ENCODE peak calls at places on chromosomes 4 and X, in four cellular contexts. F is GM23248, P is fibroblast of lung, B is DND-41. C is an unnamed sample.

GRCh38 chr4:167613381-167613780 is 379.1 kb upstream of the SPOCK3 start:
- DNase-seq in F (no peak), P (no peak), B (no peak), C (no peak)

GRCh38 chr4:76987153-76987562 is 37.6 kb downstream of the SEPTIN11 start:
- DNase-seq in F (peak; percentile 96), P (peak; percentile 99), B (no peak), C (peak; percentile 58)

GRCh38 chr4:79528241-79528706 is 120.2 kb upstream of the GK2 start:
- DNase-seq in F (no peak), P (no peak), B (peak; percentile 61), C (no peak)

GRCh38 chrX:107818900-107819521 is 6.7 kb upstream of the MID2 start:
- DNase-seq in F (no peak), P (no peak), B (no peak), C (no peak)

GRCh38 chr4:132123870-132124623 is 1025.0 kb upstream of the PCDH10 start:
- DNase-seq in F (no peak), P (peak; percentile 36), B (no peak), C (no peak)

GRCh38 chr4:120850048-120850599 is 72.4 kb downstream of the PRDM5 start:
- DNase-seq in F (peak; percentile 59), P (peak; percentile 28), B (no peak), C (no peak)

GRCh38 chr4:68342139-68342538 is 7.8 kb downstream of the YTHDC1 start:
- DNase-seq in F (peak; percentile 86), P (peak; percentile 64), B (no peak), C (no peak)

GRCh38 chr4:112189754-112190153 is 41.8 kb upstream of the AP1AR start:
- DNase-seq in F (peak; percentile 21), P (peak; percentile 62), B (no peak), C (no peak)

GRCh38 chr4:55512922-55513571 is 33.7 kb downstream of the CLOCK start:
- DNase-seq in F (no peak), P (peak; percentile 31), B (no peak), C (no peak)

GRCh38 chr4:42750091-42750490 is 93.2 kb upstream of the ATP8A1 start:
- DNase-seq in F (no peak), P (no peak), B (no peak), C (peak; percentile 27)

GRCh38 chr4:147644471-147644870 is 27.3 kb downstream of the TMEM184C start:
- DNase-seq in F (no peak), P (no peak), B (no peak), C (no peak)

GRCh38 chrX:20372533-20372932 is 105.8 kb upstream of the RPS6KA3 start:
- DNase-seq in F (peak; percentile 63), P (no peak), B (no peak), C (no peak)

GRCh38 chr4:167715176-167715575 is 377.2 kb upstream of the ANXA10 start:
- DNase-seq in F (no peak), P (no peak), B (no peak), C (no peak)

GRCh38 chrX:120365320-120365719 is 3.4 kb downstream of the ATP1B4 start:
- DNase-seq in F (peak; percentile 15), P (peak; percentile 1), B (peak; percentile 63), C (peak; percentile 22)

GRCh38 chr4:139266583-139267257 is 13.3 kb downstream of the MGARP start:
- DNase-seq in F (peak; percentile 81), P (peak; percentile 77), B (peak; percentile 84), C (peak; percentile 80)

GRCh38 chr4:51831133-51831532 is 11.8 kb upstream of the DCUN1D4 start:
- DNase-seq in F (peak; percentile 68), P (peak; percentile 59), B (peak; percentile 45), C (peak; percentile 51)

GRCh38 chr4:113232194-113232593 is 182.7 kb downstream of the ANK2 start:
- DNase-seq in F (peak; percentile 39), P (no peak), B (no peak), C (no peak)

GRCh38 chr4:188196134-188196735 is 57.0 kb downstream of the TRIML1 start:
- DNase-seq in F (no peak), P (peak; percentile 9), B (no peak), C (no peak)
- H3K4me3 ChIP-seq in F (no peak overlapping the region), P (no peak overlapping the region), B (no peak overlapping the region), C (no peak overlapping the region)

DNA sequence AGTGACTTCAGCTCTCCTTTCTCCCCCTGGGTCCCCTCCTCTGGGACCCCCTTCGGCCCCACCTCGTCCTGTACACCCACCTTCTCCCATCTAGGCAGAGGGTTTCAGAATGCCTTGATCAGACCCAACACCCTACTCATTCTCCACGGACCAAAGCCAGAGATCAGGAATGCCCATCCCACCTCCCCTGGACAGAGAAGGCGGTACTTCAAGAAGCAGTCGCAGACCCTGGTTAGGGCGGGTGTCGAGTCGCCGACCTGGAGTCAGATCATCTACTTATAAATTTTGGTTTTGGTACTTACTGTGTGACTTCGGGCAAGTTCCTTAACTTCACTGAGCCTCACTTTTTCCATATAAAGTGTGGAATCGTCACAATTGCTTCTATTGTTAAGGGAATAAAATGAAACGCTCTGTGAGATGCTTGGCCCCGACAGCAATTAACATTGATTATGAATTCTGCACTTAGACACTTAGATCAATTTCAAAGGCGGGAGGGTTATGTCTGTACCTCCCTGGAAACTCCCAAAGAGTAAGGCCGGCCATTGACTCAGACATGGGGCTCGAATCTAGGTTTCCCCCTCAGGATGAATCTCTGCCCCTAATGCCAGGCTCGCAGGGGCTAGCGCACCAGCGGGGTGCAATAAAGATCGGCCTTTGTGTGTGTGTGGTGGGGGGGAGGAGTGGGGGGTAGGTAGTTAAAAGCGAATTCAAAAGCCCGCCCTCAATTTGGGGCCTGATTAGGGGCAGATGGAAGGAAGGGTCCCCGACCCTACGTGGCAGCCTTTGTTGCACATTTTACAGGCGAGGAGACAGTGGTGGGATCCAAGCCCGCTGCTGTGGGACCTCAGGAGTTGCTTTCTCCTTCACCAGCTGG is 9.3 kb downstream of the MSX1 start:
- DNase-seq in F (no peak), P (no peak), B (no peak), C (no peak)
- H3K27me3 ChIP-seq in F (peaks cover 67% of the 10 kb centered on the region), P (peaks cover 82% of the 10 kb centered on the region), B (no peaks in the 10 kb centered on the region), C (peaks cover 100% of the 10 kb centered on the region)

GRCh38 chr4:5760246-5760645 is 49.2 kb downstream of the EVC start:
- DNase-seq in F (no peak), P (no peak), B (no peak), C (no peak)

GRCh38 chr4:5757954-5758353 is 47.0 kb downstream of the EVC start:
- DNase-seq in F (no peak), P (no peak), B (no peak), C (no peak)

GRCh38 chr4:5759236-5760075 is 48.5 kb downstream of the EVC start:
- DNase-seq in F (no peak), P (no peak), B (no peak), C (no peak)

GRCh38 chr4:5757536-5757935 is 46.5 kb downstream of the EVC start:
- DNase-seq in F (no peak), P (no peak), B (no peak), C (no peak)

GRCh38 chr4:5758741-5759140 is 47.7 kb downstream of the EVC start:
- DNase-seq in F (peak; percentile 99), P (peak; percentile 81), B (no peak), C (no peak)
- H3K27ac ChIP-seq in F (peak overlapping the region; percentile 77), P (peak overlapping the region; percentile 87), B (no peak overlapping the region), C (no peak overlapping the region)

DNA sequence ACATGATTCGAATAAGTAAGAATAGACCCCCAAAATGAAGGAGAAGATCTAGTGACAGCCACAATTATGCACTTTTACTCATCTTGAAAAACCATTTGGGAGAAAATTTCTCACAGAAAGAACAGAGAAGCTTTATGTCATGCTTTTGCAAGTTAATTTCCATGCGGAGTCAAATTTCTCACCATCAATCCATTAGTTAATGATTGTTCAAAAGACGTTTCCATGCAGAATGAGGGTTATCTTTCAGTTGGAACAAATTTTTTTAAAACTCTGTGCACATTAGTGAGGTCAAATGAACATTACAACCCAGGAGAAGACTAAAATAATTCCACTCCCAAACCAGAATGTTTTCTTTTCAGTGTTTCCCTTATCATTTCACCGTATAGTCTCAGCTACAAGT is 131.0 kb upstream of the TBL1X start:
- DNase-seq in F (no peak), P (no peak), B (no peak), C (no peak)
- H3K4me3 ChIP-seq in F (no peak overlapping the region), P (no peak overlapping the region), B (no peak overlapping the region), C (no peak overlapping the region)

GRCh38 chr4:1047976-1048780 is 36.8 kb downstream of the FGFRL1 start:
- DNase-seq in F (no peak), P (no peak), B (no peak), C (peak; percentile 54)

GRCh38 chr4:1050486-1051213 is 39.2 kb downstream of the FGFRL1 start:
- DNase-seq in F (no peak), P (peak; percentile 27), B (no peak), C (no peak)

GRCh38 chr4:1048781-1049590 is 37.6 kb downstream of the FGFRL1 start:
- DNase-seq in F (no peak), P (no peak), B (no peak), C (peak; percentile 15)

GRCh38 chr4:1051472-1051871 is 40.0 kb downstream of the FGFRL1 start:
- DNase-seq in F (no peak), P (no peak), B (no peak), C (no peak)

GRCh38 chr4:1049591-1049905 is 38.1 kb downstream of the FGFRL1 start:
- DNase-seq in F (no peak), P (no peak), B (no peak), C (peak; percentile 63)
- H3K27me3 ChIP-seq in F (no peaks in the 10 kb centered on the region), P (peaks cover 20% of the 10 kb centered on the region), B (peaks cover 3% of the 10 kb centered on the region), C (peaks cover 12% of the 10 kb centered on the region)